ENCODE peak calls at places on chromosomes 16 and 17, in four cellular contexts. U is GM13976, S is left ventricle myocardium inferior, B is lower lobe of right lung. W is an unnamed sample.

GRCh38 chr16:51682905-51683304 is 531.8 kb upstream of the SALL1 start:
- DNase-seq in U (no peak), S (no peak), B (no peak), W (no peak)

GRCh38 chr16:22814330-22815105 is 556 bp downstream of the HS3ST2 start:
- DNase-seq in U (peak; percentile 21), S (no peak), B (no peak), W (no peak)

GRCh38 chr17:17837380-17837821 is 615 bp upstream of the SREBF1 start:
- DNase-seq in U (no peak), S (no peak), B (no peak), W (no peak)

GRCh38 chr17:58351710-58352017 is 337 bp downstream of the SUPT4H1 start:
- DNase-seq in U (no peak), S (no peak), B (no peak), W (no peak)

GRCh38 chr17:32854834-32855389 is 22.0 kb downstream of the MYO1D start:
- DNase-seq in U (no peak), S (no peak), B (no peak), W (no peak)

GRCh38 chr17:48637323-48638260 is 11.4 kb upstream of the HOXB9 start:
- DNase-seq in U (no peak), S (no peak), B (no peak), W (no peak)

GRCh38 chr17:12623220-12623848 is 42.4 kb upstream of the MYOCD start:
- DNase-seq in U (no peak), S (no peak), B (no peak), W (no peak)

GRCh38 chr16:27740496-27741201 is 190.7 kb downstream of the KATNIP start:
- DNase-seq in U (no peak), S (no peak), B (no peak), W (no peak)

GRCh38 chr17:17075037-17075755 is 32.9 kb downstream of the MPRIP start:
- DNase-seq in U (no peak), S (peak; percentile 65), B (peak; percentile 47), W (no peak)

GRCh38 chr17:50946223-50946890 is 80.2 kb upstream of the TOB1 start:
- DNase-seq in U (no peak), S (no peak), B (no peak), W (no peak)

GRCh38 chr17:8272421-8272820 is 16.0 kb upstream of the RANGRF start:
- DNase-seq in U (no peak), S (no peak), B (no peak), W (no peak)

GRCh38 chr17:71530227-71530626 is 590.6 kb upstream of the SOX9 start:
- DNase-seq in U (no peak), S (no peak), B (no peak), W (no peak)

GRCh38 chr17:30278032-30278431 is 13.7 kb downstream of the BLMH start:
- DNase-seq in U (no peak), S (peak; percentile 20), B (no peak), W (no peak)

GRCh38 chr16:50402298-50402895 is 33.6 kb upstream of the BRD7 start:
- DNase-seq in U (no peak), S (no peak), B (no peak), W (peak; percentile 70)

GRCh38 chr16:71847096-71847495 is 1.3 kb downstream of the ATXN1L start:
- DNase-seq in U (no peak), S (no peak), B (no peak), W (no peak)

GRCh38 chr16:4317471-4318170 is 1.8 kb downstream of the GLIS2 start:
- DNase-seq in U (no peak), S (no peak), B (no peak), W (no peak)

GRCh38 chr16:84599528-84600202 is 18.2 kb downstream of the COTL1 start:
- DNase-seq in U (peak; percentile 74), S (peak; percentile 63), B (peak; percentile 89), W (no peak)

GRCh38 chr17:40548982-40549680 is 16.1 kb downstream of the CCR7 start:
- DNase-seq in U (no peak), S (no peak), B (peak; percentile 71), W (peak; percentile 95)

GRCh38 chr17:57876023-57876865 is 26.4 kb upstream of the MRPS23 start:
- DNase-seq in U (no peak), S (no peak), B (no peak), W (no peak)

GRCh38 chr17:78257810-78258322 is 26.4 kb downstream of the TMEM235 start:
- DNase-seq in U (peak; percentile 77), S (peak; percentile 46), B (peak; percentile 70), W (no peak)